ENCODE peak calls at places on chromosomes 2 and 18, in six cellular contexts. One of them, this sample, is unnamed.
A peak's percentile ranks its signal among the peaks of the same experiment; 100 is the strongest.

GRCh38 chr18:70036771-70037452 is 89.2 kb upstream of the CD226 start:
- DNase-seq in T follicular helper cell: no peak
- DNase-seq in GM19239: peak; percentile 27
- DNase-seq in pulmonary artery endothelial cell: no peak
- DNase-seq in activated T-cell treated with anti-CD3 and anti-CD28 coated beads, Interleukin-2, amount 50 U/mL, for 4 hours: no peak
- DNase-seq in fibroblast of lung: no peak
- DNase-seq in this sample: no peak

GRCh38 chr2:134674687-134675086 is 44.1 kb downstream of the TMEM163 start:
- DNase-seq in T follicular helper cell: no peak
- DNase-seq in GM19239: no peak
- DNase-seq in pulmonary artery endothelial cell: no peak
- DNase-seq in activated T-cell treated with anti-CD3 and anti-CD28 coated beads, Interleukin-2, amount 50 U/mL, for 4 hours: no peak
- DNase-seq in fibroblast of lung: no peak
- DNase-seq in this sample: no peak

GRCh38 chr2:218169757-218170546 is 3.2 kb upstream of the CXCR1 start:
- DNase-seq in T follicular helper cell: no peak
- DNase-seq in GM19239: no peak
- DNase-seq in pulmonary artery endothelial cell: no peak
- DNase-seq in activated T-cell treated with anti-CD3 and anti-CD28 coated beads, Interleukin-2, amount 50 U/mL, for 4 hours: no peak
- DNase-seq in fibroblast of lung: no peak
- DNase-seq in this sample: no peak

GRCh38 chr18:10113156-10114022 is 199.6 kb downstream of the VAPA start:
- DNase-seq in T follicular helper cell: no peak
- DNase-seq in GM19239: no peak
- DNase-seq in pulmonary artery endothelial cell: no peak
- DNase-seq in activated T-cell treated with anti-CD3 and anti-CD28 coated beads, Interleukin-2, amount 50 U/mL, for 4 hours: no peak
- DNase-seq in fibroblast of lung: no peak
- DNase-seq in this sample: peak; percentile 12

GRCh38 chr2:6960659-6961058 is 43.4 kb downstream of the RNF144A start:
- DNase-seq in T follicular helper cell: no peak
- DNase-seq in GM19239: no peak
- DNase-seq in pulmonary artery endothelial cell: peak; percentile 13
- DNase-seq in activated T-cell treated with anti-CD3 and anti-CD28 coated beads, Interleukin-2, amount 50 U/mL, for 4 hours: no peak
- DNase-seq in fibroblast of lung: peak; percentile 71
- DNase-seq in this sample: peak; percentile 85

GRCh38 chr2:31075936-31076590 is 62.2 kb downstream of the GALNT14 start:
- DNase-seq in T follicular helper cell: no peak
- DNase-seq in GM19239: no peak
- DNase-seq in pulmonary artery endothelial cell: no peak
- DNase-seq in activated T-cell treated with anti-CD3 and anti-CD28 coated beads, Interleukin-2, amount 50 U/mL, for 4 hours: no peak
- DNase-seq in fibroblast of lung: no peak
- DNase-seq in this sample: peak; percentile 12

GRCh38 chr2:191521608-191522208 is 156.2 kb upstream of the NABP1 start:
- DNase-seq in T follicular helper cell: no peak
- DNase-seq in GM19239: no peak
- DNase-seq in pulmonary artery endothelial cell: no peak
- DNase-seq in activated T-cell treated with anti-CD3 and anti-CD28 coated beads, Interleukin-2, amount 50 U/mL, for 4 hours: no peak
- DNase-seq in fibroblast of lung: peak; percentile 32
- DNase-seq in this sample: peak; percentile 64

GRCh38 chr18:9535430-9535972 is 60.2 kb downstream of the RALBP1 start:
- DNase-seq in T follicular helper cell: no peak
- DNase-seq in GM19239: no peak
- DNase-seq in pulmonary artery endothelial cell: no peak
- DNase-seq in activated T-cell treated with anti-CD3 and anti-CD28 coated beads, Interleukin-2, amount 50 U/mL, for 4 hours: no peak
- DNase-seq in fibroblast of lung: peak; percentile 85
- DNase-seq in this sample: peak; percentile 97

GRCh38 chr2:186503827-186504606 is 18.0 kb downstream of the ZC3H15 start:
- DNase-seq in T follicular helper cell: no peak
- DNase-seq in GM19239: no peak
- DNase-seq in pulmonary artery endothelial cell: no peak
- DNase-seq in activated T-cell treated with anti-CD3 and anti-CD28 coated beads, Interleukin-2, amount 50 U/mL, for 4 hours: no peak
- DNase-seq in fibroblast of lung: peak; percentile 27
- DNase-seq in this sample: peak; percentile 64

GRCh38 chr2:162839419-162839818 is 852 bp upstream of the KCNH7 start:
- DNase-seq in T follicular helper cell: no peak
- DNase-seq in GM19239: no peak
- DNase-seq in pulmonary artery endothelial cell: no peak
- DNase-seq in activated T-cell treated with anti-CD3 and anti-CD28 coated beads, Interleukin-2, amount 50 U/mL, for 4 hours: no peak
- DNase-seq in fibroblast of lung: no peak
- DNase-seq in this sample: no peak

GRCh38 chr18:10979411-10979810 is 170.0 kb downstream of the PIEZO2 start:
- DNase-seq in T follicular helper cell: no peak
- DNase-seq in GM19239: no peak
- DNase-seq in pulmonary artery endothelial cell: no peak
- DNase-seq in activated T-cell treated with anti-CD3 and anti-CD28 coated beads, Interleukin-2, amount 50 U/mL, for 4 hours: no peak
- DNase-seq in fibroblast of lung: no peak
- DNase-seq in this sample: no peak

GRCh38 chr2:33763671-33764310 is 164.7 kb upstream of the FAM98A start:
- DNase-seq in T follicular helper cell: no peak
- DNase-seq in GM19239: no peak
- DNase-seq in pulmonary artery endothelial cell: no peak
- DNase-seq in activated T-cell treated with anti-CD3 and anti-CD28 coated beads, Interleukin-2, amount 50 U/mL, for 4 hours: no peak
- DNase-seq in fibroblast of lung: no peak
- DNase-seq in this sample: no peak

GRCh38 chr2:197011777-197012641 is 85.5 kb upstream of the PGAP1 start:
- DNase-seq in T follicular helper cell: no peak
- DNase-seq in GM19239: peak; percentile 28
- DNase-seq in pulmonary artery endothelial cell: no peak
- DNase-seq in activated T-cell treated with anti-CD3 and anti-CD28 coated beads, Interleukin-2, amount 50 U/mL, for 4 hours: no peak
- DNase-seq in fibroblast of lung: peak; percentile 39
- DNase-seq in this sample: peak; percentile 56

GRCh38 chr2:44740678-44741077 is 200.8 kb upstream of the SIX3 start:
- DNase-seq in T follicular helper cell: no peak
- DNase-seq in GM19239: no peak
- DNase-seq in pulmonary artery endothelial cell: no peak
- DNase-seq in activated T-cell treated with anti-CD3 and anti-CD28 coated beads, Interleukin-2, amount 50 U/mL, for 4 hours: no peak
- DNase-seq in fibroblast of lung: peak; percentile 13
- DNase-seq in this sample: peak; percentile 35

GRCh38 chr18:46262856-46263255 is 158.7 kb downstream of the HAUS1 start:
- DNase-seq in T follicular helper cell: no peak
- DNase-seq in GM19239: no peak
- DNase-seq in pulmonary artery endothelial cell: no peak
- DNase-seq in activated T-cell treated with anti-CD3 and anti-CD28 coated beads, Interleukin-2, amount 50 U/mL, for 4 hours: no peak
- DNase-seq in fibroblast of lung: no peak
- DNase-seq in this sample: no peak

GRCh38 chr2:77348821-77349220 is 173.4 kb downstream of the LRRTM4 start:
- DNase-seq in T follicular helper cell: no peak
- DNase-seq in GM19239: no peak
- DNase-seq in pulmonary artery endothelial cell: no peak
- DNase-seq in activated T-cell treated with anti-CD3 and anti-CD28 coated beads, Interleukin-2, amount 50 U/mL, for 4 hours: no peak
- DNase-seq in fibroblast of lung: no peak
- DNase-seq in this sample: no peak

GRCh38 chr18:26429535-26429934 is 118.8 kb downstream of the KCTD1 start:
- DNase-seq in T follicular helper cell: no peak
- DNase-seq in GM19239: no peak
- DNase-seq in pulmonary artery endothelial cell: no peak
- DNase-seq in activated T-cell treated with anti-CD3 and anti-CD28 coated beads, Interleukin-2, amount 50 U/mL, for 4 hours: no peak
- DNase-seq in fibroblast of lung: peak; percentile 85
- DNase-seq in this sample: peak; percentile 73

GRCh38 chr2:105125428-105125827 is 87.6 kb downstream of the MRPS9 start:
- DNase-seq in T follicular helper cell: no peak
- DNase-seq in GM19239: no peak
- DNase-seq in pulmonary artery endothelial cell: no peak
- DNase-seq in activated T-cell treated with anti-CD3 and anti-CD28 coated beads, Interleukin-2, amount 50 U/mL, for 4 hours: no peak
- DNase-seq in fibroblast of lung: no peak
- DNase-seq in this sample: no peak

GRCh38 chr2:164014068-164014577 is 278.3 kb upstream of the FIGN start:
- DNase-seq in T follicular helper cell: no peak
- DNase-seq in GM19239: no peak
- DNase-seq in pulmonary artery endothelial cell: no peak
- DNase-seq in activated T-cell treated with anti-CD3 and anti-CD28 coated beads, Interleukin-2, amount 50 U/mL, for 4 hours: no peak
- DNase-seq in fibroblast of lung: peak; percentile 79
- DNase-seq in this sample: peak; percentile 63

GRCh38 chr2:207528980-207529329 is 807 bp upstream of the CREB1 start:
- DNase-seq in T follicular helper cell: peak; percentile 61
- DNase-seq in GM19239: no peak
- DNase-seq in pulmonary artery endothelial cell: no peak
- DNase-seq in activated T-cell treated with anti-CD3 and anti-CD28 coated beads, Interleukin-2, amount 50 U/mL, for 4 hours: peak; percentile 52
- DNase-seq in fibroblast of lung: peak; percentile 44
- DNase-seq in this sample: peak; percentile 51

GRCh38 chr2:120984452-120985173 is 248.9 kb downstream of the GLI2 start:
- DNase-seq in T follicular helper cell: no peak
- DNase-seq in GM19239: no peak
- DNase-seq in pulmonary artery endothelial cell: no peak
- DNase-seq in activated T-cell treated with anti-CD3 and anti-CD28 coated beads, Interleukin-2, amount 50 U/mL, for 4 hours: no peak
- DNase-seq in fibroblast of lung: no peak
- DNase-seq in this sample: no peak

GRCh38 chr2:78408795-78409118 is 616.7 kb upstream of the REG3G start:
- DNase-seq in T follicular helper cell: no peak
- DNase-seq in GM19239: no peak
- DNase-seq in pulmonary artery endothelial cell: no peak
- DNase-seq in activated T-cell treated with anti-CD3 and anti-CD28 coated beads, Interleukin-2, amount 50 U/mL, for 4 hours: no peak
- DNase-seq in fibroblast of lung: no peak
- DNase-seq in this sample: no peak

GRCh38 chr2:39050109-39050508 is 70.7 kb downstream of the SOS1 start:
- DNase-seq in T follicular helper cell: no peak
- DNase-seq in GM19239: no peak
- DNase-seq in pulmonary artery endothelial cell: no peak
- DNase-seq in activated T-cell treated with anti-CD3 and anti-CD28 coated beads, Interleukin-2, amount 50 U/mL, for 4 hours: no peak
- DNase-seq in fibroblast of lung: peak; percentile 53
- DNase-seq in this sample: no peak

GRCh38 chr2:35821675-35822074 is 533.9 kb upstream of the CRIM1 start:
- DNase-seq in T follicular helper cell: no peak
- DNase-seq in GM19239: no peak
- DNase-seq in pulmonary artery endothelial cell: no peak
- DNase-seq in activated T-cell treated with anti-CD3 and anti-CD28 coated beads, Interleukin-2, amount 50 U/mL, for 4 hours: no peak
- DNase-seq in fibroblast of lung: no peak
- DNase-seq in this sample: no peak

GRCh38 chr2:219969508-219969907 is 342.1 kb downstream of the SLC4A3 start:
- DNase-seq in T follicular helper cell: no peak
- DNase-seq in GM19239: no peak
- DNase-seq in pulmonary artery endothelial cell: no peak
- DNase-seq in activated T-cell treated with anti-CD3 and anti-CD28 coated beads, Interleukin-2, amount 50 U/mL, for 4 hours: no peak
- DNase-seq in fibroblast of lung: peak; percentile 91
- DNase-seq in this sample: peak; percentile 24

GRCh38 chr2:235534608-235535422 is 41.0 kb downstream of the AGAP1 start:
- DNase-seq in T follicular helper cell: no peak
- DNase-seq in GM19239: no peak
- DNase-seq in pulmonary artery endothelial cell: no peak
- DNase-seq in activated T-cell treated with anti-CD3 and anti-CD28 coated beads, Interleukin-2, amount 50 U/mL, for 4 hours: no peak
- DNase-seq in fibroblast of lung: no peak
- DNase-seq in this sample: no peak

GRCh38 chr18:44771957-44772917 is 91.5 kb downstream of the SETBP1 start:
- DNase-seq in T follicular helper cell: no peak
- DNase-seq in GM19239: no peak
- DNase-seq in pulmonary artery endothelial cell: no peak
- DNase-seq in activated T-cell treated with anti-CD3 and anti-CD28 coated beads, Interleukin-2, amount 50 U/mL, for 4 hours: no peak
- DNase-seq in fibroblast of lung: peak; percentile 13
- DNase-seq in this sample: peak; percentile 57

GRCh38 chr2:73716518-73717250 is 20.5 kb downstream of the TPRKB start:
- DNase-seq in T follicular helper cell: no peak
- DNase-seq in GM19239: no peak
- DNase-seq in pulmonary artery endothelial cell: no peak
- DNase-seq in activated T-cell treated with anti-CD3 and anti-CD28 coated beads, Interleukin-2, amount 50 U/mL, for 4 hours: no peak
- DNase-seq in fibroblast of lung: peak; percentile 62
- DNase-seq in this sample: peak; percentile 84

This sample was measured in fibroblast of the aortic adventitia.